ENCODE peak calls at places on chromosome 9, in six cellular contexts. R is tibial nerve, Q is A549, O is SK-N-SH, J is GM12878, K is ovary. W is an unnamed sample.

GRCh38 chr9:2158111-2158610 is 143.0 kb downstream of the SMARCA2 start:
- DNase-seq in R (peak; percentile 64), Q (peak; percentile 67), O (peak; percentile 19), J (peak; percentile 39), K (peak; percentile 73), W (peak; percentile 53)

GRCh38 chr9:75083188-75083976 is 4.6 kb downstream of the NMRK1 start:
- DNase-seq in R (no peak), Q (no peak), O (no peak), J (no peak), K (no peak), W (peak; percentile 62)

GRCh38 chr9:136438548-136438908 is 1.1 kb downstream of the INPP5E start:
- DNase-seq in R (no peak), Q (peak; percentile 26), O (peak; percentile 72), J (no peak), K (no peak), W (no peak)

GRCh38 chr9:33791117-33791516 is 4.2 kb upstream of the PRSS3 start:
- DNase-seq in R (no peak), Q (peak; percentile 68), O (no peak), J (no peak), K (no peak), W (no peak)

GRCh38 chr9:89617978-89618377 is 13.2 kb downstream of the GADD45G start:
- DNase-seq in R (no peak), Q (no peak), O (no peak), J (no peak), K (no peak), W (peak; percentile 85)

GRCh38 chr9:137784046-137784445 is 93.5 kb upstream of the CACNA1B start:
- DNase-seq in R (no peak), Q (peak; percentile 26), O (peak; percentile 48), J (no peak), K (peak; percentile 14), W (no peak)

GRCh38 chr9:115262477-115262876 is 144.5 kb upstream of the TNC start:
- DNase-seq in R (no peak), Q (peak; percentile 96), O (peak; percentile 73), J (no peak), K (no peak), W (peak; percentile 78)

GRCh38 chr9:20315672-20316071 is 306.6 kb downstream of the MLLT3 start:
- DNase-seq in R (no peak), Q (no peak), O (no peak), J (no peak), K (no peak), W (no peak)

GRCh38 chr9:122780026-122780425 is 8.7 kb upstream of the OR5C1 start:
- DNase-seq in R (no peak), Q (no peak), O (no peak), J (no peak), K (no peak), W (no peak)

GRCh38 chr9:129487658-129488483 is 133.0 kb downstream of the C9orf50 start:
- DNase-seq in R (peak; percentile 64), Q (peak; percentile 83), O (no peak), J (no peak), K (peak; percentile 80), W (peak; percentile 49)

GRCh38 chr9:88041447-88041846 is 67.1 kb upstream of the CDK20 start:
- DNase-seq in R (no peak), Q (peak; percentile 31), O (peak; percentile 32), J (no peak), K (no peak), W (no peak)

GRCh38 chr9:88043647-88044046 is 69.3 kb upstream of the CDK20 start:
- DNase-seq in R (no peak), Q (no peak), O (no peak), J (no peak), K (no peak), W (no peak)

GRCh38 chr9:88045686-88046085 is 71.4 kb upstream of the CDK20 start:
- DNase-seq in R (no peak), Q (no peak), O (no peak), J (no peak), K (no peak), W (no peak)

GRCh38 chr9:88046542-88046941 is 72.2 kb upstream of the CDK20 start:
- DNase-seq in R (no peak), Q (no peak), O (no peak), J (no peak), K (no peak), W (no peak)

GRCh38 chr9:88044200-88044599 is 69.9 kb upstream of the CDK20 start:
- DNase-seq in R (no peak), Q (no peak), O (no peak), J (no peak), K (no peak), W (no peak)
- H3K9me3 ChIP-seq in R (no peaks in the 10 kb centered on the region), Q (peaks cover 14% of the 10 kb centered on the region), O (no peaks in the 10 kb centered on the region), J (no peaks in the 10 kb centered on the region), K (no peaks in the 10 kb centered on the region), W (peaks cover 14% of the 10 kb centered on the region)

GRCh38 chr9:37382161-37382981 is 40.1 kb upstream of the GRHPR start:
- DNase-seq in R (no peak), Q (no peak), O (no peak), J (peak; percentile 70), K (no peak), W (no peak)
- TF ChIP-seq EP300 in R (no peak), Q (no peak), O (no peak), J (peak; percentile 80), K (no peak), W (no peak)

DNA sequence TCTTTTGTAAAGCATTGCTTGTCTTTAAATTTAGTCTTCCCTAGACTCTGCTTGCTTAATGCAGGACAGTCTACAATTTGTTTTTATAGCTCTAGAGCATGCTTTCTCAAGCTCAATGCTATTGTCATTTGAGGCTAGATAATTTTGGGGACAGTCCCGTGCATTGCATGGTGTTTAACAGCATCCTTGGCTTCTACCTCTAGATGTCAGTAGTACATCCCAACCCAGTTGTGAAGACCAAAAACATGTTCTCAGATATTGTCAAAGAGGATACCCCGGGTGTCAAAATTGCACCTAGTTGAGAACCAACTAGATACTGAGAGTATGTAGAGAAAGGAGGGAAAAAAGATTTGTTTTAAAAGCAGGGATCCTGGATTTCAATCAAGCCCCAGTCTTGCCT is 277.5 kb downstream of the CEMIP2 start:
- DNase-seq in R (no peak), Q (peak; percentile 8), O (no peak), J (no peak), K (no peak), W (no peak)
- TF ChIP-seq CTCF in R (peak; percentile 22), Q (peak; percentile 43), O (peak; percentile 28), J (peak; percentile 39), K (no peak), W (no peak)

GRCh38 chr9:24497671-24498070 is 48.0 kb downstream of the IZUMO3 start:
- DNase-seq in R (no peak), Q (no peak), O (no peak), J (no peak), K (no peak), W (no peak)
- H3K9me3 ChIP-seq in R (no peaks in the 10 kb centered on the region), Q (no peaks in the 10 kb centered on the region), O (no peaks in the 10 kb centered on the region), J (no peaks in the 10 kb centered on the region), K (no peaks in the 10 kb centered on the region), W (no peaks in the 10 kb centered on the region)

GRCh38 chr9:127568618-127568970 is 43.5 kb upstream of the STXBP1 start:
- DNase-seq in R (no peak), Q (no peak), O (no peak), J (no peak), K (no peak), W (no peak)

GRCh38 chr9:127570533-127571111 is 41.5 kb upstream of the STXBP1 start:
- DNase-seq in R (no peak), Q (no peak), O (peak; percentile 74), J (no peak), K (peak; percentile 60), W (peak; percentile 43)

GRCh38 chr9:127568971-127569818 is 42.9 kb upstream of the STXBP1 start:
- DNase-seq in R (peak; percentile 67), Q (peak; percentile 78), O (peak; percentile 100), J (no peak), K (peak; percentile 89), W (peak; percentile 87)

GRCh38 chr9:127567898-127568617 is 44.0 kb upstream of the STXBP1 start:
- DNase-seq in R (no peak), Q (no peak), O (peak; percentile 68), J (no peak), K (peak; percentile 62), W (no peak)

GRCh38 chr9:127569819-127570401 is 42.2 kb upstream of the STXBP1 start:
- DNase-seq in R (no peak), Q (peak; percentile 69), O (no peak), J (no peak), K (no peak), W (no peak)
- TF ChIP-seq EP300 in R (no peak), Q (no peak), O (no peak), J (no peak), K (no peak), W (no peak)

GRCh38 chr9:124532897-124533296 is 25.7 kb upstream of the NR5A1 start:
- DNase-seq in R (no peak), Q (no peak), O (no peak), J (no peak), K (no peak), W (no peak)
- TF ChIP-seq CTCF in R (no peak), Q (no peak), O (no peak), J (no peak), K (no peak), W (no peak)

GRCh38 chr9:96769989-96770388 is 7.9 kb downstream of the ZNF510 start:
- DNase-seq in R (no peak), Q (no peak), O (no peak), J (no peak), K (no peak), W (no peak)

GRCh38 chr9:96762562-96762961 is 15.3 kb downstream of the ZNF510 start:
- DNase-seq in R (no peak), Q (peak; percentile 9), O (no peak), J (no peak), K (no peak), W (no peak)

GRCh38 chr9:96771124-96771523 is 6.8 kb downstream of the ZNF510 start:
- DNase-seq in R (no peak), Q (no peak), O (no peak), J (no peak), K (no peak), W (no peak)

DNA sequence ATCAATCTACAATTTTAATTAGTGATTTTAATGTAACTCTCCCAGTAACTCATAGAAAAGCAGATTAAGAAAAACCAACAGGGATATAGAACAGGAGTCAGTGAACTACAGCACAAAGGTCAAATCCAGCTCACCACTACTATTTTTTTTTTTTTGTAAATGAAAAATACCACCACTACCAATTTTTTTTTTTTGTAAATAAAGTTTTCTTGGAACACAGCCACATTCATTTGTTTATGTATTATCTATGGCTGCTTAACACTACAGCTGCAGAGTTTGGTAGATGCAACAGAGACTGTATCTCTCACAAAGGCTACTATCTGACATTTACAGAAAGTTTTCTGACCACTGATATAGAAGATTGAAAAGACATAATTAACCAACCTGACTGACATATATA is 11.7 kb downstream of the ZNF510 start:
- DNase-seq in R (no peak), Q (no peak), O (no peak), J (no peak), K (no peak), W (no peak)
- H3K9me3 ChIP-seq in R (peaks cover 94% of the 10 kb centered on the region), Q (peaks cover 97% of the 10 kb centered on the region), O (peaks cover 50% of the 10 kb centered on the region), J (peaks cover 47% of the 10 kb centered on the region), K (peaks cover 14% of the 10 kb centered on the region), W (peaks cover 42% of the 10 kb centered on the region)

W was measured in stomach.